ENCODE peak calls at places on chromosomes 1 and 21, in four cellular contexts. W, T, F and O are unnamed samples.

GRCh38 chr1:242454262-242455051 is 70.0 kb downstream of the PLD5 start:
- DNase-seq in W (peak; percentile 37), T (peak; percentile 65), F (peak; percentile 7), O (no peak)

GRCh38 chr1:227899141-227899819 is 48.5 kb downstream of the WNT9A start:
- DNase-seq in W (no peak), T (no peak), F (no peak), O (no peak)

GRCh38 chr1:41678141-41678878 is 193.8 kb upstream of the EDN2 start:
- DNase-seq in W (no peak), T (no peak), F (peak; percentile 86), O (peak; percentile 93)

GRCh38 chr21:37044643-37045042 is 28.2 kb downstream of the PIGP start:
- DNase-seq in W (no peak), T (no peak), F (no peak), O (no peak)

GRCh38 chr1:11431946-11432507 is 46.9 kb upstream of the DISP3 start:
- DNase-seq in W (no peak), T (no peak), F (no peak), O (no peak)

GRCh38 chr1:198185101-198185500 is 28.3 kb downstream of the NEK7 start:
- DNase-seq in W (no peak), T (no peak), F (no peak), O (no peak)

GRCh38 chr1:65265296-65266271 is 43.8 kb upstream of the DNAJC6 start:
- DNase-seq in W (no peak), T (no peak), F (no peak), O (no peak)

GRCh38 chr1:19083081-19083480 is 126.6 kb upstream of the IFFO2 start:
- DNase-seq in W (no peak), T (no peak), F (peak; percentile 41), O (no peak)

GRCh38 chr1:95122151-95122697 is 5.1 kb downstream of the TLCD4 start:
- DNase-seq in W (no peak), T (no peak), F (no peak), O (no peak)

GRCh38 chr1:231134624-231135023 is 27.2 kb upstream of the TRIM67 start:
- DNase-seq in W (no peak), T (no peak), F (no peak), O (no peak)

GRCh38 chr21:30813174-30813573 is at the start of gene KRTAP8-1:
- DNase-seq in W (no peak), T (no peak), F (no peak), O (no peak)

GRCh38 chr1:162381941-162382750 is 618 bp downstream of the C1orf226 start:
- DNase-seq in W (no peak), T (peak; percentile 57), F (no peak), O (no peak)

GRCh38 chr1:84957956-84958355 is 39.0 kb downstream of the MCOLN2 start:
- DNase-seq in W (no peak), T (no peak), F (no peak), O (no peak)

GRCh38 chr1:185157599-185158469 is 867 bp downstream of the SWT1 start:
- DNase-seq in W (no peak), T (peak; percentile 18), F (peak; percentile 4), O (no peak)

GRCh38 chr1:228288536-228289238 is 80.8 kb downstream of the OBSCN start:
- DNase-seq in W (no peak), T (no peak), F (no peak), O (no peak)

GRCh38 chr1:24387636-24388035 is 25.9 kb downstream of the STPG1 start:
- DNase-seq in W (no peak), T (no peak), F (no peak), O (no peak)

GRCh38 chr1:179153217-179153616 is 71.3 kb downstream of the TOR3A start:
- DNase-seq in W (no peak), T (no peak), F (peak; percentile 16), O (no peak)

GRCh38 chr1:59368007-59368670 is 71.2 kb downstream of the FGGY start:
- DNase-seq in W (no peak), T (no peak), F (no peak), O (no peak)

GRCh38 chr1:59364012-59364411 is 67.1 kb downstream of the FGGY start:
- DNase-seq in W (no peak), T (no peak), F (no peak), O (no peak)

GRCh38 chr1:59361766-59362165 is 64.9 kb downstream of the FGGY start:
- DNase-seq in W (no peak), T (no peak), F (no peak), O (no peak)

GRCh38 chr1:59367269-59368006 is 70.5 kb downstream of the FGGY start:
- DNase-seq in W (peak; percentile 63), T (peak; percentile 67), F (peak; percentile 94), O (no peak)

DNA sequence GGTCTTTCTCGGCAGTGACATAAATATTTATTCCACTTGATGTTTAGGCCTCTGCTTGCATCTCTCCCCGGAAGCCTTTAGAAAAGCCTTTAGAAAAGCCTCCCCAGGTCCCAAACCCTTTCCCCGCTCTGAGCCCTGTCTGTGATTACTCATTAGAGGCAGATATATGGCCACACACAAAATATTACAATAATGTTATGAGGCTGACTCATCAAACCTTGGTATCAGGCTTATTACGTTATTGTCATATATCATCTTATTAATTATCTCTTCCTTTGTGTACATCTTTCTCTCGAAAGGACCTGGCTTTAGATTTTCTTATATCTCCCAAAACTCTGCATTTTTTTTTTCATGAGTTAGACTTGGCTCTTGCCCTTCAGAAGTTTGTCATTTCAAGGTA is 69.5 kb downstream of the FGGY start:
- DNase-seq in W (no peak), T (no peak), F (peak; percentile 41), O (no peak)
- H3K4me3 ChIP-seq in W (no peak overlapping the region), T (no peak overlapping the region), F (no peak overlapping the region), O (no peak overlapping the region)

GRCh38 chr1:154808261-154808908 is 61.7 kb downstream of the KCNN3 start:
- DNase-seq in W (no peak), T (peak; percentile 91), F (no peak), O (no peak)
- H3K4me2 ChIP-seq in W (no peak overlapping the region), T (no peak overlapping the region), F (no peak overlapping the region), O (no peak overlapping the region)

GRCh38 chr1:169528214-169529067 is 42.7 kb upstream of the SLC19A2 start:
- DNase-seq in W (no peak), T (no peak), F (no peak), O (no peak)
- H3K27ac ChIP-seq in W (peak overlapping the region; percentile 89), T (peak overlapping the region; percentile 24), F (no peak overlapping the region), O (peak overlapping the region; percentile 48)

GRCh38 chr1:226181996-226182714 is 4.4 kb downstream of the ACBD3 start:
- DNase-seq in W (no peak), T (peak; percentile 91), F (peak; percentile 59), O (no peak)
- H3K4me3 ChIP-seq in W (no peak overlapping the region), T (no peak overlapping the region), F (no peak overlapping the region), O (no peak overlapping the region)

GRCh38 chr1:9166289-9167235 is 37.7 kb upstream of the GPR157 start:
- DNase-seq in W (no peak), T (no peak), F (peak; percentile 89), O (no peak)

GRCh38 chr1:9164919-9165318 is 36.0 kb upstream of the GPR157 start:
- DNase-seq in W (peak; percentile 75), T (no peak), F (no peak), O (no peak)

GRCh38 chr1:9161963-9162362 is 33.1 kb upstream of the GPR157 start:
- DNase-seq in W (peak; percentile 53), T (no peak), F (no peak), O (no peak)

GRCh38 chr1:9165396-9165795 is 36.5 kb upstream of the GPR157 start:
- DNase-seq in W (peak; percentile 61), T (no peak), F (no peak), O (no peak)

DNA sequence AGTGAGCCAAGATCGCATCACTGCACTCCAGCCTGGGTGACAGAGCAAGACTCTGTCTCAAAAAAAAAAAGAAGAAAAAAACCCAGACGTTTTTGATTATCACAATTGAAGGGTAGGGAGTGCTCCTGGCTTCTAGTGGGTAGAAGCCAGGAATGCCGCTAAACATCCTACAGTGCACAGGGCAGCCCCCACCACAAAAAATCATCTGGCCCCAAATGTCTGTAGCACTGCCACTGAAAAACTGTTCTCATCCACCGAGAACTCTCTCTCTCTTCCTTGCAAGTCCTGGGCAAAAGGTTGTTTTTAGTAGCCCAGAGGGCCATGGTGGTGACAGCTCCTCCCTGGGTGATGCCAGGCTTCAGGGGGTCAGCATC is 35.6 kb upstream of the GPR157 start:
- DNase-seq in W (no peak), T (no peak), F (no peak), O (no peak)
- H3K4me2 ChIP-seq in W (peak overlapping the region; percentile 59), T (no peak overlapping the region), F (no peak overlapping the region), O (no peak overlapping the region)